ENCODE peak calls at places on chromosomes 13 and 19, in four cellular contexts. K is tibial artery, X is ovary, E is transverse colon. L is an unnamed sample.

GRCh38 chr19:57620673-57621348 is 6.8 kb downstream of the ZNF134 start:
- DNase-seq in K (no peak), X (no peak), E (no peak), L (no peak)

GRCh38 chr13:107069107-107069776 is 501.3 kb upstream of the ARGLU1 start:
- DNase-seq in K (no peak), X (no peak), E (no peak), L (no peak)

GRCh38 chr13:44273991-44274810 is 99.4 kb upstream of the SERP2 start:
- DNase-seq in K (no peak), X (no peak), E (no peak), L (no peak)

GRCh38 chr13:74644239-74644638 is 510.0 kb upstream of the KLF12 start:
- DNase-seq in K (no peak), X (no peak), E (no peak), L (no peak)

GRCh38 chr13:80157261-80157942 is 183.5 kb downstream of the SPRY2 start:
- DNase-seq in K (no peak), X (no peak), E (no peak), L (no peak)

GRCh38 chr13:20295956-20296355 is 63.8 kb upstream of the GJB6 start:
- DNase-seq in K (no peak), X (no peak), E (no peak), L (no peak)

GRCh38 chr13:59444210-59444857 is 719.4 kb downstream of the DIAPH3 start:
- DNase-seq in K (no peak), X (no peak), E (no peak), L (no peak)

GRCh38 chr13:51303063-51303552 is 36.4 kb upstream of the SERPINE3 start:
- DNase-seq in K (no peak), X (no peak), E (no peak), L (no peak)

GRCh38 chr13:75151081-75151643 is 330.8 kb downstream of the TBC1D4 start:
- DNase-seq in K (no peak), X (no peak), E (no peak), L (no peak)

GRCh38 chr13:27379694-27380596 is 44.5 kb upstream of the GTF3A start:
- DNase-seq in K (peak; percentile 66), X (peak; percentile 49), E (peak; percentile 88), L (peak; percentile 43)

GRCh38 chr19:55269299-55269698 is 10.5 kb upstream of the PPP6R1 start:
- DNase-seq in K (no peak), X (no peak), E (no peak), L (no peak)

GRCh38 chr19:4052114-4052992 is 14.3 kb downstream of the ZBTB7A start:
- DNase-seq in K (peak; percentile 69), X (no peak), E (peak; percentile 94), L (no peak)

GRCh38 chr19:13207237-13208130 is 57.3 kb downstream of the IER2 start:
- DNase-seq in K (no peak), X (peak; percentile 43), E (no peak), L (no peak)

GRCh38 chr13:48731957-48732569 is 78.3 kb downstream of the CYSLTR2 start:
- DNase-seq in K (no peak), X (peak; percentile 37), E (peak; percentile 57), L (peak; percentile 32)

GRCh38 chr13:99528547-99528946 is 27.3 kb downstream of the TM9SF2 start:
- DNase-seq in K (no peak), X (no peak), E (no peak), L (peak; percentile 15)

GRCh38 chr19:2490659-2491058 is 14.7 kb downstream of the GADD45B start:
- DNase-seq in K (no peak), X (no peak), E (no peak), L (no peak)

GRCh38 chr19:47587295-47587694 is 14.3 kb upstream of the ZNF541 start:
- DNase-seq in K (no peak), X (no peak), E (no peak), L (no peak)

GRCh38 chr13:97329331-97329730 is 104.6 kb upstream of the RAP2A start:
- DNase-seq in K (no peak), X (no peak), E (no peak), L (no peak)

GRCh38 chr19:35222373-35223005 is 6.0 kb downstream of the FAM187B start:
- DNase-seq in K (no peak), X (no peak), E (no peak), L (no peak)

GRCh38 chr19:29831686-29832085 is 19.9 kb downstream of the CCNE1 start:
- DNase-seq in K (no peak), X (no peak), E (no peak), L (no peak)

GRCh38 chr13:19159181-19159580 is 22.4 kb downstream of the TUBA3C start:
- DNase-seq in K (no peak), X (no peak), E (no peak), L (no peak)

GRCh38 chr19:56712609-56713008 is 41.1 kb upstream of the ZNF835 start:
- DNase-seq in K (no peak), X (peak; percentile 31), E (no peak), L (no peak)

GRCh38 chr13:101475536-101475935 is 23.1 kb downstream of the ITGBL1 start:
- DNase-seq in K (no peak), X (no peak), E (no peak), L (no peak)
- TF ChIP-seq CTCF in K (no peak), X (no peak), E (no peak), L (no peak)

GRCh38 chr19:43976732-43977131 is 7.3 kb upstream of the ZNF155 start:
- DNase-seq in K (no peak), X (no peak), E (no peak), L (no peak)
- H3K9me3 ChIP-seq in K (peaks cover 23% of the 10 kb centered on the region), X (no peaks in the 10 kb centered on the region), E (peaks cover 90% of the 10 kb centered on the region), L (peaks cover 30% of the 10 kb centered on the region)

DNA sequence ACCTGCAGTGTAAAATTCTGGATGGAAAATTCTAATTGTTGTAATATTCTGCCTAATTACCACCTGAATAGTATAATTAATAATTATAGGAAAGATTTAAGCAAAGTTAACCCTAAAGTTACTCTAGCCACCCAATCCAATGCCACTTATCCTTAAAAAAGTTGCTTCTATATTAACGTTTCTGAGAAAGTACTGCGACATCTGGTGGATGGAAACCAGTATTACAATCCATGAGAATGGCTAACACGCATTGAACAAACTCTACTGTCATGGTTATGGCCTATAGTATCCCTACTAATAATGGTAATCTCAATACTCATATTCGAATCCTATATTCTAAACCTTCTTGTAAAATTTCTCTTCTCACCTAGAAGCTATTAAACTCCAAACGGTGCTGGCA is 1551.8 kb downstream of the SLITRK1 start:
- DNase-seq in K (no peak), X (no peak), E (no peak), L (no peak)
- TF ChIP-seq CTCF in K (no peak), X (no peak), E (no peak), L (peak; percentile 10)

GRCh38 chr19:23052349-23052748 is 49.4 kb upstream of the ZNF728 start:
- DNase-seq in K (no peak), X (no peak), E (no peak), L (no peak)

GRCh38 chr19:23049256-23049655 is 46.3 kb upstream of the ZNF728 start:
- DNase-seq in K (no peak), X (no peak), E (no peak), L (no peak)

GRCh38 chr19:23046743-23047142 is 43.8 kb upstream of the ZNF728 start:
- DNase-seq in K (no peak), X (no peak), E (no peak), L (no peak)
- H3K9me3 ChIP-seq in K (no peaks in the 10 kb centered on the region), X (no peaks in the 10 kb centered on the region), E (no peaks in the 10 kb centered on the region), L (peaks cover 3% of the 10 kb centered on the region)

L was measured in CD4-positive, alpha-beta T cell.